ENCODE peak calls at places on chromosomes 1 and 21, in eight cellular contexts. W is iPS-NIHi11; U is IMR-90; A is HEK293T; E is activated CD4-positive, CD25-positive, alpha-beta regulatory T cell; D is left ventricle myocardium inferior; P is stimulated activated CD8-positive, alpha-beta memory T cell treated with anti-CD3 and anti-CD28 coated beads, Interleukin-2, amount 100 ng/mL, for 48 hours; C is D341Med. M is an unnamed sample.

GRCh38 chr1:221708987-221709386 is 32.9 kb downstream of the DUSP10 start:
- DNase-seq in W (no peak), U (peak), A (no peak), E (peak), D (no peak), P (no peak), C (no peak), M (peak)

GRCh38 chr1:184270556-184270955 is 116.3 kb upstream of the C1orf21 start:
- DNase-seq in W (peak), U (peak), A (no peak), E (no peak), D (no peak), P (no peak), C (no peak), M (no peak)

GRCh38 chr1:201072149-201072548 is 40.1 kb downstream of the CACNA1S start:
- DNase-seq in W (no peak), U (no peak), A (no peak), E (no peak), D (no peak), P (no peak), C (no peak), M (no peak)

GRCh38 chr1:205449750-205450443 is 5.9 kb downstream of the BLACAT1 start:
- DNase-seq in W (peak), U (peak), A (no peak), E (no peak), D (no peak), P (peak), C (no peak), M (peak)

GRCh38 chr1:87956766-87957165 is 628.1 kb downstream of the LMO4 start:
- DNase-seq in W (no peak), U (peak), A (no peak), E (no peak), D (no peak), P (no peak), C (no peak), M (no peak)

GRCh38 chr21:24939288-24939687 is 668.0 kb downstream of the MRPL39 start:
- DNase-seq in W (no peak), U (no peak), A (no peak), E (no peak), D (no peak), P (no peak), C (no peak), M (no peak)

GRCh38 chr1:55070765-55071164 is 31.4 kb downstream of the PCSK9 start:
- DNase-seq in W (no peak), U (no peak), A (no peak), E (no peak), D (no peak), P (no peak), C (no peak), M (peak)

GRCh38 chr1:43520100-43520828 is 10.4 kb upstream of the PTPRF start:
- DNase-seq in W (no peak), U (no peak), A (no peak), E (no peak), D (no peak), P (no peak), C (peak), M (peak)

GRCh38 chr1:71610489-71610888 is 529.7 kb upstream of the ZRANB2 start:
- DNase-seq in W (no peak), U (no peak), A (no peak), E (no peak), D (no peak), P (no peak), C (no peak), M (no peak)

GRCh38 chr1:41862411-41863221 is 56.1 kb downstream of the HIVEP3 start:
- DNase-seq in W (no peak), U (peak), A (no peak), E (no peak), D (no peak), P (peak), C (no peak), M (peak)

GRCh38 chr1:226397011-226397926 is 10.6 kb downstream of the PARP1 start:
- DNase-seq in W (no peak), U (no peak), A (no peak), E (no peak), D (no peak), P (no peak), C (no peak), M (peak)

GRCh38 chr1:151868404-151868980 is 15.0 kb upstream of the THEM5 start:
- DNase-seq in W (no peak), U (peak), A (no peak), E (no peak), D (no peak), P (no peak), C (no peak), M (no peak)

GRCh38 chr1:97999320-97999719 is 78.5 kb upstream of the DPYD start:
- DNase-seq in W (no peak), U (peak), A (no peak), E (no peak), D (no peak), P (no peak), C (no peak), M (no peak)

GRCh38 chr1:59674605-59675004 is 140.1 kb upstream of the HOOK1 start:
- DNase-seq in W (no peak), U (peak), A (no peak), E (no peak), D (no peak), P (no peak), C (no peak), M (no peak)

GRCh38 chr1:9724706-9725476 is 73.4 kb downstream of the PIK3CD start:
- DNase-seq in W (peak), U (peak), A (peak), E (peak), D (peak), P (no peak), C (peak), M (peak)

GRCh38 chr1:196115641-196116040 is 492.6 kb downstream of the KCNT2 start:
- DNase-seq in W (peak), U (peak), A (no peak), E (no peak), D (peak), P (no peak), C (no peak), M (no peak)

GRCh38 chr1:37255111-37255795 is 219.1 kb upstream of the ZC3H12A start:
- DNase-seq in W (peak), U (no peak), A (peak), E (no peak), D (no peak), P (no peak), C (no peak), M (peak)

GRCh38 chr1:219759095-219759494 is 146.2 kb upstream of the ZC3H11B start:
- DNase-seq in W (no peak), U (no peak), A (no peak), E (no peak), D (no peak), P (no peak), C (no peak), M (no peak)

GRCh38 chr1:29123871-29124365 is at the start of gene TMEM200B:
- DNase-seq in W (peak), U (no peak), A (no peak), E (no peak), D (peak), P (no peak), C (peak), M (no peak)

GRCh38 chr1:230824571-230825060 is 43.7 kb downstream of the C1orf198 start:
- DNase-seq in W (no peak), U (peak), A (no peak), E (no peak), D (no peak), P (no peak), C (peak), M (no peak)

GRCh38 chr1:3727042-3727824 is 25.0 kb upstream of the CCDC27 start:
- DNase-seq in W (peak), U (no peak), A (peak), E (no peak), D (no peak), P (no peak), C (no peak), M (peak)

GRCh38 chr1:168000656-168001055 is 63.8 kb upstream of the MPC2 start:
- DNase-seq in W (no peak), U (peak), A (no peak), E (no peak), D (no peak), P (no peak), C (no peak), M (no peak)

GRCh38 chr21:36551731-36552457 is 72.0 kb upstream of the CLDN14 start:
- DNase-seq in W (no peak), U (peak), A (no peak), E (no peak), D (no peak), P (no peak), C (no peak), M (no peak)

GRCh38 chr1:183303901-183304300 is 114.3 kb downstream of the NMNAT2 start:
- DNase-seq in W (no peak), U (peak), A (no peak), E (no peak), D (no peak), P (no peak), C (no peak), M (no peak)

GRCh38 chr21:35833991-35834390 is 226.3 kb downstream of the SETD4 start:
- DNase-seq in W (no peak), U (no peak), A (no peak), E (no peak), D (no peak), P (no peak), C (no peak), M (no peak)

GRCh38 chr1:6041432-6042062 is 4.1 kb upstream of the KCNAB2 start:
- DNase-seq in W (peak), U (no peak), A (peak), E (no peak), D (no peak), P (no peak), C (peak), M (peak)

GRCh38 chr1:189424746-189425331 is 1052.8 kb downstream of the BRINP3 start:
- DNase-seq in W (no peak), U (peak), A (no peak), E (no peak), D (no peak), P (no peak), C (no peak), M (peak)

GRCh38 chr1:153544453-153545066 is 1.0 kb downstream of the S100A4 start:
- DNase-seq in W (no peak), U (no peak), A (no peak), E (no peak), D (no peak), P (no peak), C (no peak), M (peak)

GRCh38 chr1:59020151-59020997 is 236.5 kb upstream of the JUN start:
- DNase-seq in W (no peak), U (peak), A (no peak), E (peak), D (peak), P (no peak), C (no peak), M (no peak)

GRCh38 chr21:33355996-33356395 is 31.2 kb downstream of the IFNAR1 start:
- DNase-seq in W (no peak), U (no peak), A (no peak), E (no peak), D (no peak), P (no peak), C (no peak), M (no peak)